ENCODE peak calls at places on chromosomes 16 and 17, in six cellular contexts. One of them, this sample, is unnamed. For H3K27me3, H3K4me1 and H3K9me3, the result is how much of the 10 kb centered on the place peaks cover.

GRCh38 chr16:67442581-67443255 is 11.8 kb downstream of the HSD11B2 start:
- DNase-seq in left lung: no peak
- DNase-seq in CD8-positive, alpha-beta T cell: no peak
- DNase-seq in prostate gland: no peak
- DNase-seq in pancreas: no peak
- DNase-seq in Peyer's patch: no peak
- DNase-seq in this sample: no peak

GRCh38 chr16:4323845-4324478 is 8.1 kb downstream of the GLIS2 start:
- DNase-seq in left lung: peak
- DNase-seq in pancreas: peak
- DNase-seq in CD8-positive, alpha-beta T cell: no peak
- DNase-seq in prostate gland: no peak
- DNase-seq in Peyer's patch: no peak
- DNase-seq in this sample: no peak

GRCh38 chr17:62774338-62774737 is 33.8 kb downstream of the MARCHF10 start:
- DNase-seq in Peyer's patch: no peak
- DNase-seq in prostate gland: no peak
- DNase-seq in left lung: no peak
- DNase-seq in pancreas: no peak
- DNase-seq in CD8-positive, alpha-beta T cell: no peak
- DNase-seq in this sample: no peak

GRCh38 chr16:3767333-3767977 is 50.1 kb upstream of the TRAP1 start:
- DNase-seq in Peyer's patch: no peak
- DNase-seq in left lung: no peak
- DNase-seq in CD8-positive, alpha-beta T cell: no peak
- DNase-seq in pancreas: no peak
- DNase-seq in prostate gland: no peak
- DNase-seq in this sample: no peak

GRCh38 chr16:67723151-67723915 is 4.2 kb upstream of the GFOD2 start:
- DNase-seq in prostate gland: no peak
- DNase-seq in pancreas: no peak
- DNase-seq in CD8-positive, alpha-beta T cell: no peak
- DNase-seq in Peyer's patch: no peak
- DNase-seq in left lung: no peak
- DNase-seq in this sample: no peak

GRCh38 chr17:81251091-81251942 is 12.2 kb downstream of the NDUFAF8 start:
- DNase-seq in Peyer's patch: peak
- DNase-seq in pancreas: no peak
- DNase-seq in CD8-positive, alpha-beta T cell: no peak
- DNase-seq in prostate gland: no peak
- DNase-seq in left lung: peak
- DNase-seq in this sample: no peak

GRCh38 chr16:85185281-85185680 is 73.0 kb upstream of the CIBAR2 start:
- DNase-seq in Peyer's patch: no peak
- DNase-seq in CD8-positive, alpha-beta T cell: no peak
- DNase-seq in left lung: no peak
- DNase-seq in prostate gland: no peak
- DNase-seq in pancreas: no peak
- DNase-seq in this sample: no peak

GRCh38 chr16:87375426-87376135 is 8.0 kb downstream of the FBXO31 start:
- DNase-seq in prostate gland: no peak
- DNase-seq in CD8-positive, alpha-beta T cell: no peak
- DNase-seq in pancreas: no peak
- DNase-seq in Peyer's patch: no peak
- DNase-seq in left lung: peak
- DNase-seq in this sample: no peak

GRCh38 chr17:14149751-14150150 is 80.4 kb downstream of the COX10 start:
- DNase-seq in prostate gland: no peak
- DNase-seq in left lung: no peak
- DNase-seq in Peyer's patch: no peak
- DNase-seq in CD8-positive, alpha-beta T cell: no peak
- DNase-seq in pancreas: no peak
- DNase-seq in this sample: no peak

GRCh38 chr16:25210758-25211157 is 6.0 kb upstream of the AQP8 start:
- DNase-seq in left lung: no peak
- DNase-seq in CD8-positive, alpha-beta T cell: no peak
- DNase-seq in prostate gland: no peak
- DNase-seq in Peyer's patch: no peak
- DNase-seq in pancreas: no peak
- DNase-seq in this sample: no peak

GRCh38 chr17:78125138-78125913 is 3.2 kb downstream of the TMC6 start:
- DNase-seq in left lung: peak
- DNase-seq in CD8-positive, alpha-beta T cell: no peak
- DNase-seq in prostate gland: no peak
- DNase-seq in Peyer's patch: peak
- DNase-seq in pancreas: no peak
- DNase-seq in this sample: no peak

GRCh38 chr17:14298221-14298994 is 2.5 kb upstream of the HS3ST3B1 start:
- DNase-seq in Peyer's patch: no peak
- DNase-seq in left lung: no peak
- DNase-seq in CD8-positive, alpha-beta T cell: no peak
- DNase-seq in prostate gland: no peak
- DNase-seq in pancreas: no peak
- DNase-seq in this sample: no peak

GRCh38 chr16:4110680-4111079 is 5.6 kb downstream of the ADCY9 start:
- DNase-seq in left lung: no peak
- DNase-seq in CD8-positive, alpha-beta T cell: no peak
- DNase-seq in Peyer's patch: peak
- DNase-seq in pancreas: no peak
- DNase-seq in prostate gland: no peak
- DNase-seq in this sample: no peak

GRCh38 chr16:27236635-27237228 is 31.8 kb downstream of the NSMCE1 start:
- DNase-seq in left lung: no peak
- DNase-seq in CD8-positive, alpha-beta T cell: no peak
- DNase-seq in pancreas: no peak
- DNase-seq in Peyer's patch: no peak
- DNase-seq in prostate gland: no peak
- DNase-seq in this sample: no peak

GRCh38 chr16:1308977-1309885 is at the start of gene UBE2I:
- DNase-seq in CD8-positive, alpha-beta T cell: peak
- DNase-seq in Peyer's patch: peak
- DNase-seq in left lung: peak
- DNase-seq in pancreas: peak
- DNase-seq in prostate gland: peak
- DNase-seq in this sample: peak
- H3K27me3 ChIP-seq in CD8-positive, alpha-beta T cell: under half
- H3K27me3 ChIP-seq in Peyer's patch: under half
- H3K27me3 ChIP-seq in left lung: under half
- H3K27me3 ChIP-seq in pancreas: under half
- H3K27me3 ChIP-seq in prostate gland: under half
- H3K27me3 ChIP-seq in this sample: under half

DNA sequence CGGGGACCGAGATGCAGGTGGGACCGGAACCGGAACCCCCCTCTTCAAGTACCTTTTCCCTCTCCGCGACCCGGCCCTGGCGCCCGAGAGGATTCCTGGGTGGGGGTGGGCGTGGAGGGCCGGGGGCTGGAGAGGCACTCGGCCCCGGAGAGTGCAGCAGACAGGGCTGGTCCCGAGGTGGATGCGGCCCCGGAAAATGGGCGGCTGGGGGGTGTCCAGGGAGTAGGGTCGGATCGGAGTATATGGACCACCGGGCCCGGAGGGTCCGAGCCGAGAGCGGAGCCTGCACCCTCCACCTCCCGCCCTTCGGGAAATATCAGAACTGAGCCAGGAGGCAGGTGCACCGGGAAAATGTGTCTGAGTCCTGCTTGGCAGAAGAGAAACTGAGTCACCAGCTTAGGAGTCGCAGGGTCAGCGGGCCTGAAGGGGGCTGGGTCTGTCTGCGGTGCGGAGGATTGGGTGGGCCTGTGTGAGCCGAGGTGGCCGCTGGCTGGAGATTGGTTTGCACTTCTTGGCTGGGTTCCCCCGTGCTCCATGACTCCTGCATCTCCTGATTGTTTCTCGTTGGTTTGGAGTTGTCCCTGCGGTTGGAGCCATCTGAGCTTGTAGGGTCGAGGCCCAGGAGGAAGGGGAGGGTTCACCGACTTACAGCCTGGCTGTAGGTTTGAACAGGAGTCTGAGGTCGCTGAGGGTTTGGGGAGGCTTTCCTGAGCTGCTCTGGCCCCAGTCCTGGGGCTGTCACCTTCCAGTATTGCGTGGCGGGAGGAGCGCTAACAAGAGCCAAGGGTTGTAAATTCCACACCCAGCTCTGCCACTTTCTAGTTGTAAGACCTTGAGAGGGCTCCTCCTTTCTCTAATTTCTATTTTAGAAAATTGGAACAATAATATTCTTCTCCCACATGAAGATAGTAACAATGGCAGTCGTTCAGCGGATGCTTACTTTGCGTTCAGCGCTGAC is 565 bp downstream of the SH2B1 start:
- DNase-seq in Peyer's patch: peak
- DNase-seq in pancreas: peak
- DNase-seq in left lung: no peak
- DNase-seq in prostate gland: no peak
- DNase-seq in CD8-positive, alpha-beta T cell: no peak
- DNase-seq in this sample: peak
- H3K4me1 ChIP-seq in Peyer's patch: under half
- H3K4me1 ChIP-seq in pancreas: under half
- H3K4me1 ChIP-seq in left lung: under half
- H3K4me1 ChIP-seq in prostate gland: under half
- H3K4me1 ChIP-seq in CD8-positive, alpha-beta T cell: under half
- H3K4me1 ChIP-seq in this sample: under half

GRCh38 chr17:5183410-5183793 is 8.3 kb downstream of the ZNF594 start:
- DNase-seq in pancreas: no peak
- DNase-seq in left lung: no peak
- DNase-seq in prostate gland: no peak
- DNase-seq in CD8-positive, alpha-beta T cell: no peak
- DNase-seq in Peyer's patch: no peak
- DNase-seq in this sample: no peak

GRCh38 chr17:5179003-5179402 is 12.7 kb downstream of the ZNF594 start:
- DNase-seq in pancreas: no peak
- DNase-seq in left lung: no peak
- DNase-seq in CD8-positive, alpha-beta T cell: no peak
- DNase-seq in prostate gland: no peak
- DNase-seq in Peyer's patch: no peak
- DNase-seq in this sample: no peak

GRCh38 chr17:5182597-5183409 is 8.9 kb downstream of the ZNF594 start:
- DNase-seq in Peyer's patch: no peak
- DNase-seq in CD8-positive, alpha-beta T cell: no peak
- DNase-seq in left lung: no peak
- DNase-seq in pancreas: no peak
- DNase-seq in prostate gland: no peak
- DNase-seq in this sample: no peak

GRCh38 chr17:5181509-5182305 is 10.0 kb downstream of the ZNF594 start:
- DNase-seq in CD8-positive, alpha-beta T cell: no peak
- DNase-seq in Peyer's patch: no peak
- DNase-seq in pancreas: no peak
- DNase-seq in prostate gland: no peak
- DNase-seq in left lung: no peak
- DNase-seq in this sample: no peak

GRCh38 chr17:5184284-5184683 is 7.4 kb downstream of the ZNF594 start:
- DNase-seq in Peyer's patch: no peak
- DNase-seq in left lung: no peak
- DNase-seq in CD8-positive, alpha-beta T cell: no peak
- DNase-seq in pancreas: no peak
- DNase-seq in prostate gland: no peak
- DNase-seq in this sample: no peak
- H3K9me3 ChIP-seq in Peyer's patch: under half
- H3K9me3 ChIP-seq in left lung: under half
- H3K9me3 ChIP-seq in CD8-positive, alpha-beta T cell: under half
- H3K9me3 ChIP-seq in pancreas: under half
- H3K9me3 ChIP-seq in prostate gland: under half
- H3K9me3 ChIP-seq in this sample: under half

DNA sequence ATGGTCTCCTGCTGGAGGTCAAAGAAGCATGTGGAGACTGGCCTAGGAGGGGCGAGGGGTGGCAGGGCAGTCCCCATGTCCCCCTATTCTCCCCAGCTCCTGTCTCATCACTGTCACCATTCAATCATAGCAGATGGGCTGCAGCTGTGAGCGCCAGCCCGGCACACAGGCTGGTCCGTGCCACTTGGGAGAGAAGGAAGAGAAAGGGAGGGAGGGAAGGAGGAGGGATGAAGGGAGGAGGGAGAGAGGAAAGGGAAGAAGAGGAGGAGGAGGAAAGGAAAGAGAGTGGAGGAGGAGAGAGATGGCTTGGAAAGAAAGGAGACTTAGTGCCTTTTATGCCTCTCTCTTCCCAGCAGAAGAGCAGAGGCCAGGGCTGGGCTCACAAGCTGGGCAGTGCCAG is 12.4 kb downstream of the NEUROD2 start:
- DNase-seq in left lung: no peak
- DNase-seq in prostate gland: no peak
- DNase-seq in pancreas: no peak
- DNase-seq in Peyer's patch: no peak
- DNase-seq in CD8-positive, alpha-beta T cell: no peak
- DNase-seq in this sample: no peak
- H3K27me3 ChIP-seq in left lung: half or more
- H3K27me3 ChIP-seq in prostate gland: under half
- H3K27me3 ChIP-seq in pancreas: under half
- H3K27me3 ChIP-seq in Peyer's patch: under half
- H3K27me3 ChIP-seq in CD8-positive, alpha-beta T cell: under half
- H3K27me3 ChIP-seq in this sample: half or more

DNA sequence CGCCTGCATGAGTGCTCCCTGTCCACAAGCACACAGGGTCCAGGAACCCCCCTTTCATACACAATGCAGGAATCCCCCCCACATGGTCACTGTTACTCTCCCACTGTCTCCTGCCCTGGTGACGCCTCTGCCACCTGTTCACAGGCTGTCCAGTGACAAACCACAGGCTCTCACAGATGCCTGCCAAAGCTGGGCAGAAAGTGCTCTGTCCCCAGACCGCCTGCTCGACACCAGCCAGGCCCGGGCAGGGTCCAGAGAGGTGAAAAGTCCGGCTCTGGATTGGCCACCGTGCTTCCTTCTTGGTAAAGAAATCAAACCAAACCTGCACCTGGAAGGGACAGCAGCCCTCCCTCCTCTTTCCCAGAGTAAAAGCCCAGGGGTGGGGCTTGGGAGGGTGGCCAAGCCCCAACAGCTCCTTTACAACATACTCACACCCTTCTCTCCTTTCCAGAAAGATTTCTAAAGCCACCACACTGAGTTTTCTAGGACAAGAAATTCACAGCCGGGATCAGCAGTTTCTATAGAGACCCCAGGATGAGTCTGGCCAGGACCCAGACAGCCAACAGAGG is 6.2 kb downstream of the PCGF2 start:
- DNase-seq in pancreas: peak
- DNase-seq in CD8-positive, alpha-beta T cell: no peak
- DNase-seq in left lung: no peak
- DNase-seq in prostate gland: peak
- DNase-seq in Peyer's patch: peak
- DNase-seq in this sample: no peak
- H3K4me1 ChIP-seq in pancreas: under half
- H3K4me1 ChIP-seq in CD8-positive, alpha-beta T cell: under half
- H3K4me1 ChIP-seq in left lung: under half
- H3K4me1 ChIP-seq in prostate gland: under half
- H3K4me1 ChIP-seq in Peyer's patch: under half
- H3K4me1 ChIP-seq in this sample: under half

GRCh38 chr16:35687071-35687470 is 2227.7 kb downstream of the TP53TG3F start:
- DNase-seq in CD8-positive, alpha-beta T cell: no peak
- DNase-seq in pancreas: no peak
- DNase-seq in prostate gland: no peak
- DNase-seq in left lung: no peak
- DNase-seq in Peyer's patch: no peak
- DNase-seq in this sample: no peak
- H3K9me3 ChIP-seq in CD8-positive, alpha-beta T cell: under half
- H3K9me3 ChIP-seq in pancreas: under half
- H3K9me3 ChIP-seq in prostate gland: under half
- H3K9me3 ChIP-seq in left lung: under half
- H3K9me3 ChIP-seq in Peyer's patch: under half
- H3K9me3 ChIP-seq in this sample: under half

GRCh38 chr17:79804856-79805696 is 8.2 kb upstream of the CBX8 start:
- DNase-seq in pancreas: no peak
- DNase-seq in left lung: no peak
- DNase-seq in prostate gland: no peak
- DNase-seq in Peyer's patch: no peak
- DNase-seq in CD8-positive, alpha-beta T cell: no peak
- DNase-seq in this sample: no peak
- H3K27me3 ChIP-seq in pancreas: under half
- H3K27me3 ChIP-seq in left lung: half or more
- H3K27me3 ChIP-seq in prostate gland: half or more
- H3K27me3 ChIP-seq in Peyer's patch: under half
- H3K27me3 ChIP-seq in CD8-positive, alpha-beta T cell: half or more
- H3K27me3 ChIP-seq in this sample: half or more

GRCh38 chr16:50547944-50548658 is at the start of gene NKD1:
- DNase-seq in Peyer's patch: peak
- DNase-seq in prostate gland: peak
- DNase-seq in pancreas: peak
- DNase-seq in left lung: peak
- DNase-seq in CD8-positive, alpha-beta T cell: peak
- DNase-seq in this sample: peak
- H3K4me1 ChIP-seq in Peyer's patch: under half
- H3K4me1 ChIP-seq in prostate gland: under half
- H3K4me1 ChIP-seq in pancreas: under half
- H3K4me1 ChIP-seq in left lung: under half
- H3K4me1 ChIP-seq in CD8-positive, alpha-beta T cell: under half
- H3K4me1 ChIP-seq in this sample: under half

This sample was measured in SJSA1.